ENCODE peak calls at places on chromosomes 12 and 14, in four cellular contexts. One of them, this sample, is unnamed.

GRCh38 chr12:113978080-113978479 is 12.0 kb upstream of the RBM19 start:
- DNase-seq in ascending aorta: no peak
- DNase-seq in brain microvascular endothelial cell: no peak
- DNase-seq in PC-9: no peak
- DNase-seq in this sample: no peak

GRCh38 chr14:82872494-82872893 is 1338.8 kb upstream of the SEL1L start:
- DNase-seq in ascending aorta: no peak
- DNase-seq in brain microvascular endothelial cell: no peak
- DNase-seq in PC-9: no peak
- DNase-seq in this sample: no peak

GRCh38 chr12:77625441-77625840 is 205.3 kb upstream of the NAV3 start:
- DNase-seq in ascending aorta: no peak
- DNase-seq in brain microvascular endothelial cell: peak
- DNase-seq in PC-9: no peak
- DNase-seq in this sample: no peak

GRCh38 chr12:78321696-78322095 is 491.0 kb downstream of the NAV3 start:
- DNase-seq in ascending aorta: no peak
- DNase-seq in brain microvascular endothelial cell: no peak
- DNase-seq in PC-9: no peak
- DNase-seq in this sample: no peak

GRCh38 chr12:112686373-112686772 is 105.2 kb upstream of the RPH3A start:
- DNase-seq in ascending aorta: no peak
- DNase-seq in brain microvascular endothelial cell: peak
- DNase-seq in PC-9: no peak
- DNase-seq in this sample: no peak

GRCh38 chr14:103535891-103536565 is 7.0 kb downstream of the TRMT61A start:
- DNase-seq in ascending aorta: no peak
- DNase-seq in brain microvascular endothelial cell: no peak
- DNase-seq in PC-9: no peak
- DNase-seq in this sample: no peak

GRCh38 chr12:122282066-122282465 is 15.8 kb upstream of the VPS33A start:
- DNase-seq in ascending aorta: no peak
- DNase-seq in brain microvascular endothelial cell: peak
- DNase-seq in PC-9: no peak
- DNase-seq in this sample: no peak

GRCh38 chr14:89540830-89541470 is 123.9 kb upstream of the FOXN3 start:
- DNase-seq in ascending aorta: no peak
- DNase-seq in brain microvascular endothelial cell: peak
- DNase-seq in PC-9: no peak
- DNase-seq in this sample: no peak

GRCh38 chr12:101780599-101780998 is 41.3 kb upstream of the SYCP3 start:
- DNase-seq in ascending aorta: no peak
- DNase-seq in brain microvascular endothelial cell: no peak
- DNase-seq in PC-9: no peak
- DNase-seq in this sample: no peak

GRCh38 chr14:22147716-22148115 is 441.3 kb downstream of the DAD1 start:
- DNase-seq in ascending aorta: no peak
- DNase-seq in brain microvascular endothelial cell: no peak
- DNase-seq in PC-9: no peak
- DNase-seq in this sample: no peak

GRCh38 chr14:53011053-53011462 is 60.2 kb upstream of the FERMT2 start:
- DNase-seq in ascending aorta: no peak
- DNase-seq in brain microvascular endothelial cell: peak
- DNase-seq in PC-9: peak
- DNase-seq in this sample: no peak

GRCh38 chr12:44930972-44931600 is 55.0 kb upstream of the NELL2 start:
- DNase-seq in ascending aorta: no peak
- DNase-seq in brain microvascular endothelial cell: no peak
- DNase-seq in PC-9: peak
- DNase-seq in this sample: peak

GRCh38 chr12:53063708-53064612 is 14.1 kb downstream of the TNS2 start:
- DNase-seq in ascending aorta: peak
- DNase-seq in brain microvascular endothelial cell: peak
- DNase-seq in PC-9: no peak
- DNase-seq in this sample: no peak

GRCh38 chr12:46208370-46208769 is 60.5 kb downstream of the SLC38A1 start:
- DNase-seq in ascending aorta: no peak
- DNase-seq in brain microvascular endothelial cell: no peak
- DNase-seq in PC-9: no peak
- DNase-seq in this sample: no peak

GRCh38 chr12:116418551-116418950 is 140.6 kb upstream of the MAP1LC3B2 start:
- DNase-seq in ascending aorta: no peak
- DNase-seq in brain microvascular endothelial cell: no peak
- DNase-seq in PC-9: no peak
- DNase-seq in this sample: no peak

GRCh38 chr12:123602651-123603195 is 824 bp downstream of the DDX55 start:
- DNase-seq in ascending aorta: no peak
- DNase-seq in brain microvascular endothelial cell: no peak
- DNase-seq in PC-9: no peak
- DNase-seq in this sample: no peak

GRCh38 chr12:38332814-38333213 is 16.2 kb downstream of the ALG10B start:
- DNase-seq in ascending aorta: no peak
- DNase-seq in brain microvascular endothelial cell: no peak
- DNase-seq in PC-9: no peak
- DNase-seq in this sample: no peak

GRCh38 chr14:94536836-94537235 is 24.4 kb upstream of the SERPINA4 start:
- DNase-seq in ascending aorta: no peak
- DNase-seq in brain microvascular endothelial cell: peak
- DNase-seq in PC-9: no peak
- DNase-seq in this sample: no peak

GRCh38 chr14:61754627-61755381 is 7.4 kb upstream of the SNAPC1 start:
- DNase-seq in ascending aorta: no peak
- DNase-seq in brain microvascular endothelial cell: no peak
- DNase-seq in PC-9: peak
- DNase-seq in this sample: no peak

GRCh38 chr12:685388-685787 is 22.1 kb upstream of the NINJ2 start:
- DNase-seq in ascending aorta: no peak
- DNase-seq in brain microvascular endothelial cell: peak
- DNase-seq in PC-9: no peak
- DNase-seq in this sample: peak

GRCh38 chr14:35435177-35435576 is 30.6 kb upstream of the NFKBIA start:
- DNase-seq in ascending aorta: no peak
- DNase-seq in brain microvascular endothelial cell: no peak
- DNase-seq in PC-9: no peak
- DNase-seq in this sample: no peak

GRCh38 chr14:82394916-82395315 is 861.3 kb upstream of the SEL1L start:
- DNase-seq in ascending aorta: no peak
- DNase-seq in brain microvascular endothelial cell: no peak
- DNase-seq in PC-9: no peak
- DNase-seq in this sample: no peak

GRCh38 chr14:93970589-93970966 is 5.8 kb downstream of the ASB2 start:
- DNase-seq in ascending aorta: no peak
- DNase-seq in brain microvascular endothelial cell: no peak
- DNase-seq in PC-9: no peak
- DNase-seq in this sample: peak

GRCh38 chr14:42715316-42715715 is 1108.6 kb downstream of the LRFN5 start:
- DNase-seq in ascending aorta: no peak
- DNase-seq in brain microvascular endothelial cell: no peak
- DNase-seq in PC-9: no peak
- DNase-seq in this sample: no peak

GRCh38 chr14:35932659-35933159 is 106.6 kb downstream of the BRMS1L start:
- DNase-seq in ascending aorta: no peak
- DNase-seq in brain microvascular endothelial cell: no peak
- DNase-seq in PC-9: no peak
- DNase-seq in this sample: peak

GRCh38 chr12:31833541-31833840 is 104.7 kb upstream of the AMN1 start:
- DNase-seq in ascending aorta: no peak
- DNase-seq in brain microvascular endothelial cell: no peak
- DNase-seq in PC-9: no peak
- DNase-seq in this sample: no peak
- H3K27ac ChIP-seq in ascending aorta: no peak
- H3K27ac ChIP-seq in brain microvascular endothelial cell: no peak
- H3K27ac ChIP-seq in PC-9: no peak
- H3K27ac ChIP-seq in this sample: no peak

GRCh38 chr12:49550853-49551252 is 12.0 kb downstream of the KCNH3 start:
- DNase-seq in ascending aorta: no peak
- DNase-seq in brain microvascular endothelial cell: no peak
- DNase-seq in PC-9: no peak
- DNase-seq in this sample: no peak

GRCh38 chr12:49548822-49549648 is 10.2 kb downstream of the KCNH3 start:
- DNase-seq in ascending aorta: no peak
- DNase-seq in brain microvascular endothelial cell: no peak
- DNase-seq in PC-9: no peak
- DNase-seq in this sample: no peak

GRCh38 chr12:49548481-49548821 is 9.6 kb downstream of the KCNH3 start:
- DNase-seq in ascending aorta: no peak
- DNase-seq in brain microvascular endothelial cell: no peak
- DNase-seq in PC-9: no peak
- DNase-seq in this sample: no peak

GRCh38 chr12:49552014-49552413 is 13.2 kb downstream of the KCNH3 start:
- DNase-seq in ascending aorta: no peak
- DNase-seq in brain microvascular endothelial cell: no peak
- DNase-seq in PC-9: no peak
- DNase-seq in this sample: no peak

GRCh38 chr12:49549735-49550710 is 11.2 kb downstream of the KCNH3 start:
- DNase-seq in ascending aorta: no peak
- DNase-seq in brain microvascular endothelial cell: no peak
- DNase-seq in PC-9: no peak
- DNase-seq in this sample: no peak
- H3K4me3 ChIP-seq in ascending aorta: no peak
- H3K4me3 ChIP-seq in brain microvascular endothelial cell: no peak
- H3K4me3 ChIP-seq in PC-9: no peak
- H3K4me3 ChIP-seq in this sample: no peak

DNA sequence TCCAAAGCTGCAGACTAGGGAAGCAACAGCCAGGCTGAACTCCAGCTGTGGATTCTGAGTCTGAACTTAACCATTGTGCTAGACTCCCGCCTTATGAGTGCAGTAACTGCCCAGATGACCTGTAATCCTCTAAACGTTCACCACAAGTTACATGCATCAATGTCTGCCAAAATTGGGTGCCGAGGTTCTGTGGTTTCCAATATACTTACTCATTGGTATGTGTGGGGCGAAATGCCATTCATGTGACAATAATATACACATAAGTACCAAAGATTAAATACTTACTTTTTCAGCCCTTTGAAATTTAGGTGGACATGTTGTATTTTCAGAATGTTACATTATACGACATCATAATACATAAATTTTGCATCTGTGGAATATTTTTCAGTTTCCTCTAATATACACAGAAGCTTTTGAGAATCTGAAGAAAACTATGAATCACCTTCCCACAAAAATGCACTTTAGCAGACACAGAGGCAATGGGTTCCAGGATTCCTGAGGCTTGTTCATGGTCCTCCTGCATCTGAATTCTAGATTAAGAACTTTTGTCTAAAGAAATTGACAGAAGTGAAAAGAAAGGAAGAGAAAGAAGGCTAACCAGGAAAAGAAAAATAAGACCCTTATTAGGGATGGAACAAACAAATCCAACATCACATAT is 31.7 kb downstream of the GRIP1 start:
- DNase-seq in ascending aorta: no peak
- DNase-seq in brain microvascular endothelial cell: peak
- DNase-seq in PC-9: peak
- DNase-seq in this sample: no peak
- H3K27ac ChIP-seq in ascending aorta: no peak
- H3K27ac ChIP-seq in brain microvascular endothelial cell: peak
- H3K27ac ChIP-seq in PC-9: peak
- H3K27ac ChIP-seq in this sample: no peak

DNA sequence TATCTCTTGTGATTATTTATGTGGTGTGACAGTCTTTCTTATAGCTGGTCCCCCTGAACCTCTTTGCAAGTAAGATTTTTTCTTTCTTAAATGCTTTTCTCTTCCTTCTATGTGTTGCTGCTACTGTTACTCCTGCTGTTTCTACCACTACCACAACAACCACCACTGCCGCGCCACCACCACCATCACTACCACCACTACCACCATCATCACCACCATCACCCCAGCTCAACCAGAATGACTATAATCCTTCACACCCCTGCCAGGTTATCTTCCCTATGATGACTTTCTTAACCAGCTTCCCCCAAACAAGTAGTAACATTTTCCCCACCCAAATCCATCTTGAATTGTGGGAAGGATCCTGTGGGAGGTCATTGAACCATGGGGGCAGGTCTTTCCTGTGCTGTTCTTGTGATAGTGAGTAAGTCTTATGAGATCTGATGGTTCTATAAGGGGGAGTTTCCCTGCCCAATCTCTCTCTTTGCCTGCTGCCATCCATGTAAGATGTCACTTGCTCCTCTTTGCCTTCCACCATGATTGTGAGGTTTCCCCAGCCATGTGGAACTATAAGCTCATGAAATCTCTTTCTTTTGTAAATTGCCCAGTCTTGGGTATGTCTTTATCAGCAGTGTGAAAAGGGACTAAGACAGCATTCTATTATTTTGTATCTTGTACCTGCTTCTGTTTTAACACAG is 52.2 kb downstream of the CHST11 start:
- DNase-seq in ascending aorta: no peak
- DNase-seq in brain microvascular endothelial cell: no peak
- DNase-seq in PC-9: no peak
- DNase-seq in this sample: no peak
- H3K4me3 ChIP-seq in ascending aorta: no peak
- H3K4me3 ChIP-seq in brain microvascular endothelial cell: no peak
- H3K4me3 ChIP-seq in PC-9: no peak
- H3K4me3 ChIP-seq in this sample: no peak

GRCh38 chr14:24231263-24232120 is 675 bp downstream of the NEDD8 start:
- DNase-seq in ascending aorta: no peak
- DNase-seq in brain microvascular endothelial cell: no peak
- DNase-seq in PC-9: no peak
- DNase-seq in this sample: peak

GRCh38 chr14:24232121-24232644 is at the start of gene NEDD8:
- DNase-seq in ascending aorta: peak
- DNase-seq in brain microvascular endothelial cell: peak
- DNase-seq in PC-9: peak
- DNase-seq in this sample: peak

GRCh38 chr14:24232645-24233537 is at the start of gene GMPR2:
- DNase-seq in ascending aorta: no peak
- DNase-seq in brain microvascular endothelial cell: no peak
- DNase-seq in PC-9: no peak
- DNase-seq in this sample: no peak

GRCh38 chr14:24234095-24235020 is 1.6 kb downstream of the GMPR2 start:
- DNase-seq in ascending aorta: no peak
- DNase-seq in brain microvascular endothelial cell: no peak
- DNase-seq in PC-9: no peak
- DNase-seq in this sample: no peak

DNA sequence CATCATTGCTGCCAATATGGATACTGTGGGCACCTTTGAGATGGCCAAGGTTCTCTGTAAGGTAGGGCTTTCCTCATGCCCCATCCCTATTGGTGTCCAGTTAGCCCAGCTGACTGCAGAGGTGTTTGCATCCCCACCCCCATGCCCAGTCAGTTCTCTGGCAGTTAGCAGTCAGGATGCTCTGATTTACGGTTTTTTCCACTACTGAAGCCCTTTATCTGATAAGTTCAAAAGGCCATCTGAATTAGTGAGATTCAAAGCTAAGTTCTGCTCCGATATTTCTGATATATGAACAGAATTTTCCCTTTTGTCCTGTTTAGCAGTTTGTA is 773 bp downstream of the GMPR2 start:
- DNase-seq in ascending aorta: no peak
- DNase-seq in brain microvascular endothelial cell: no peak
- DNase-seq in PC-9: no peak
- DNase-seq in this sample: no peak
- H3K27ac ChIP-seq in ascending aorta: peak
- H3K27ac ChIP-seq in brain microvascular endothelial cell: no peak
- H3K27ac ChIP-seq in PC-9: peak
- H3K27ac ChIP-seq in this sample: peak

This sample was measured in CD4-positive, alpha-beta memory T cell.